ENCODE peak calls at places on chromosomes 11 and 22, in five cellular contexts. X is DND-41; Q is coronary artery; S is CD8-positive, alpha-beta T cell; K is breast epithelium. J is an unnamed sample.

GRCh38 chr11:114821626-114822025 is 143.3 kb downstream of the NXPE2 start:
- DNase-seq in X (no peak), Q (no peak), S (no peak), K (no peak), J (peak; percentile 41)

GRCh38 chr11:82191690-82192089 is 542.0 kb downstream of the FAM181B start:
- DNase-seq in X (no peak), Q (no peak), S (no peak), K (no peak), J (peak; percentile 6)

GRCh38 chr11:120013325-120014250 is 124.3 kb downstream of the TRIM29 start:
- DNase-seq in X (peak; percentile 6), Q (no peak), S (no peak), K (peak; percentile 35), J (peak; percentile 79)

GRCh38 chr11:313787-314547 is at the start of gene IFITM1:
- DNase-seq in X (peak; percentile 80), Q (no peak), S (no peak), K (no peak), J (no peak)

GRCh38 chr11:63920126-63920869 is 3.3 kb upstream of the RCOR2 start:
- DNase-seq in X (no peak), Q (peak; percentile 89), S (no peak), K (no peak), J (peak; percentile 74)

GRCh38 chr11:27234043-27234668 is 128.9 kb downstream of the CCDC34 start:
- DNase-seq in X (no peak), Q (no peak), S (no peak), K (no peak), J (no peak)

GRCh38 chr11:15186146-15186545 is 71.4 kb downstream of the INSC start:
- DNase-seq in X (no peak), Q (no peak), S (no peak), K (no peak), J (no peak)

GRCh38 chr11:4672470-4672869 is 25.2 kb downstream of the OR51E2 start:
- DNase-seq in X (no peak), Q (no peak), S (no peak), K (no peak), J (no peak)

GRCh38 chr11:16607675-16608644 is 130.5 kb upstream of the C11orf58 start:
- DNase-seq in X (no peak), Q (peak; percentile 88), S (no peak), K (no peak), J (no peak)

GRCh38 chr11:113906038-113906437 is 1.4 kb downstream of the HTR3B start:
- DNase-seq in X (no peak), Q (no peak), S (no peak), K (no peak), J (no peak)

GRCh38 chr11:115941481-115941993 is 437.3 kb upstream of the CADM1 start:
- DNase-seq in X (no peak), Q (no peak), S (no peak), K (peak; percentile 74), J (peak; percentile 88)

GRCh38 chr11:4636962-4637661 is at the start of gene OR51D1:
- DNase-seq in X (peak; percentile 61), Q (peak; percentile 82), S (peak; percentile 47), K (peak; percentile 34), J (peak; percentile 62)

GRCh38 chr11:46519351-46519750 is 74.5 kb downstream of the AMBRA1 start:
- DNase-seq in X (no peak), Q (no peak), S (no peak), K (no peak), J (no peak)

GRCh38 chr22:39306456-39307361 is 12.7 kb downstream of the RPL3 start:
- DNase-seq in X (peak; percentile 30), Q (no peak), S (no peak), K (no peak), J (no peak)

GRCh38 chr11:66070604-66071325 is 693 bp downstream of the PACS1 start:
- DNase-seq in X (no peak), Q (peak; percentile 85), S (no peak), K (peak; percentile 52), J (peak; percentile 38)

GRCh38 chr11:66068154-66068821 is 1.8 kb upstream of the PACS1 start:
- DNase-seq in X (peak; percentile 80), Q (no peak), S (peak; percentile 61), K (peak; percentile 51), J (peak; percentile 64)

GRCh38 chr11:66067640-66068039 is 2.4 kb upstream of the PACS1 start:
- DNase-seq in X (no peak), Q (no peak), S (no peak), K (no peak), J (no peak)

GRCh38 chr11:66069715-66070603 is at the start of gene PACS1:
- DNase-seq in X (peak; percentile 84), Q (peak; percentile 86), S (peak; percentile 56), K (peak; percentile 52), J (peak; percentile 82)

GRCh38 chr11:66068923-66069714 is 953 bp upstream of the PACS1 start:
- DNase-seq in X (no peak), Q (no peak), S (no peak), K (peak; percentile 51), J (no peak)
- H3K4me3 ChIP-seq in X (no peak overlapping the region), Q (peak overlapping the region; percentile 94), S (peak overlapping the region; percentile 52), K (peak overlapping the region; percentile 83), J (peak overlapping the region; percentile 63)

DNA sequence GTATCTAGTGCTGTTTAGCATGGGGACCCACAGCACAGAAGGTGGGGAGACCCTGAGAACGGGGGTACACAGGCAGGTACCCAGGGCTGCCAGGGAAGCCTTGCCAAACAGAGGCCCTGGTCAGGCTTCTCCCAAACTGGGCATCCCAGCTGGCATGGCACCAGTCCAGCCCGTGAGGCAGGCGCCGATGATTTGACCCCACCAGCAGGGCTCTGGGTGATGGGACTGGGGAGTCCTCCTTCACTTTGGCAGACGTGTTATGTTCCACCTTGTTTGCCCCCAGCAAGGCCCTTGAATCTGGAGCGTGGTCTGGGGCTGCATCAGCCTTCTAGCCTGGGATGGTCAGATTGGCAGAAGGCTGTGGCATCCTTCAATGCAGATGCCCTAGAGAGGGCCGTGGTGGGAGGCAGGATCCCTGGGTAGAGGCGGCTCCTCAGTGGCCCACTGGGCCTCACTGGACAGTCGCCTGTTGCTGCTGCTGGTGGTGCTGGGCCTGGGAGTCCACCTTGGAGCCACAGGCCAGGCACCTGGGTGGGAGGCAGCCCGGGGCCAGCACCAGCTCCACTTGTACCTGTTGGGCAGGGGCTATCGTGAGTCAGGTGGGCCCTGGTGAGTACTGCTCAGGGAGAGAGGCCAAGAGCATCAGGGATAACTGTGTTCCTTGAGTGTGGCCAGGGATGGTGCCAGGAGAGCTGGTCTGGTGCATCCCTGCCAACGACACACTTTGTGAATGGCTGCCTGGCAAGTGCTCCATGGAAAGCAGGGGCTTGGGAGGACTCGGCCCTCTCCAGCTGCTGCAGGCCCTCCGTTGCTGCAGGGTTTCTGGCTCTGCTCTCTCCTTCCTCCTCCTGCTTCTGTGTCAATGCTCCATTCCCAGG is 3.3 kb downstream of the ADORA2A start:
- DNase-seq in X (no peak), Q (no peak), S (no peak), K (no peak), J (no peak)
- H3K27ac ChIP-seq in X (peak overlapping the region; percentile 95), Q (no peak overlapping the region), S (no peak overlapping the region), K (no peak overlapping the region), J (no peak overlapping the region)

DNA sequence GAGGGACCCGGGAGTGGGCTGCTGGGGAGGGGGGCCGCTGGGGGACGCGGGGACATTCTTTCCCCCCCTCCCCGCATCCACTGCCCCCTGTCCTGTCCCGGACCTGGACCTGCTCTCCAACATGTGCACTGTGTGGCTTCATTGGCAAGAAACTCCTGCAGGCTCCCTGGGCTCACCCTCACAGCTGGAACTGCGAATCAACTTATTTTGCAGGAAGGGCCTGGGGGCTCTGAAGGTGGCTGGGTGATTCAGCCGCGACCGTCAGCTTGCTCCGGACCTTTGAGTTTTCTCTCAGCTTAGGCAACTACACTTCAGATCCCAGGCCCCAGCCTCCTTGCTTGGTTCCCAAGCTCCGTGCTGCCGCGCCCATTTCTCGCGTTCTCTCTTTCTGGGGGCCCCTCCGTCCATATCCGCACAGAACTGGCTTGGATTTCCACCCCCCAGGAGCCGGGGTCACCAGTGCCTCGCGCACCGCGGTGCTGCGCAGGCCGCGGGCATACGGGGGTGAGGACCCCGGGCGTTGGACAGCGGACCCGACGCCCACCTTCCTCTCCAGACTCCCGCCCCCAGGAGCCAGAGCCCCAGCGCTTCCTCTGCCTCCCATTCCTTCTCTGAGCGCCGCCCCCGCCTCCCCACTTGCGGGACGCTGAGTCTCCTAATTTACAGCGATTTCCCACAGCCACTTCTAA is 475 bp upstream of the AHNAK start:
- DNase-seq in X (no peak), Q (no peak), S (no peak), K (peak; percentile 60), J (no peak)
- H3K4me3 ChIP-seq in X (no peak overlapping the region), Q (peak overlapping the region; percentile 99), S (peak overlapping the region; percentile 92), K (peak overlapping the region; percentile 98), J (peak overlapping the region; percentile 51)

GRCh38 chr22:31628969-31629723 is 32.9 kb downstream of the PISD start:
- DNase-seq in X (no peak), Q (no peak), S (no peak), K (no peak), J (no peak)

GRCh38 chr22:31626427-31627150 is 35.4 kb downstream of the PISD start:
- DNase-seq in X (no peak), Q (no peak), S (no peak), K (no peak), J (no peak)

GRCh38 chr22:31627223-31627731 is 34.7 kb downstream of the PISD start:
- DNase-seq in X (no peak), Q (no peak), S (no peak), K (no peak), J (no peak)

GRCh38 chr22:31629741-31630184 is 32.3 kb downstream of the PISD start:
- DNase-seq in X (no peak), Q (no peak), S (no peak), K (no peak), J (no peak)

DNA sequence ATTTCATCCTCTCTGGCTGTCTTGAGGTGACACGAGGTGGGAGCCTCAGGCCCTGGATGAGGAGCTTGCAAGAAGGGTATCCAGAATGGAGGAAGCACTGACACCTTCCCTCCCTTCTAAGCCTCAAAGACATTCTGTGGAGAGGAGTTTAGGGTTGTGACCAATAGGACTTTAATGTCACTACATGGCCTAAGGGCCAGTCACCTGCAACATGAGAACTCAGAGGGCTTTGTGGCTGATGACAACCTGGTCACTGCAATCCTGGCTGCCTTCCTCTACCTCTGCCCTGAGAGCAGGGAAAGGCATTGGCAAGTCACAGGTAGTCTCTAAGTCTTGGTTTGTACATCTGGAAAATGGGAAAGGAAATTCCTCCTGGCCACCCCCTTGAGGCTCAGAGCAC is 33.7 kb downstream of the PISD start:
- DNase-seq in X (no peak), Q (no peak), S (no peak), K (no peak), J (no peak)
- H3K27ac ChIP-seq in X (peak overlapping the region; percentile 35), Q (no peak overlapping the region), S (peak overlapping the region; percentile 85), K (no peak overlapping the region), J (peak overlapping the region; percentile 43)

GRCh38 chr11:68039526-68040086 is 781 bp downstream of the TCIRG1 start:
- DNase-seq in X (no peak), Q (no peak), S (no peak), K (no peak), J (no peak)
- H3K4me3 ChIP-seq in X (no peak overlapping the region), Q (peak overlapping the region; percentile 83), S (peak overlapping the region; percentile 90), K (peak overlapping the region; percentile 79), J (peak overlapping the region; percentile 55)

DNA sequence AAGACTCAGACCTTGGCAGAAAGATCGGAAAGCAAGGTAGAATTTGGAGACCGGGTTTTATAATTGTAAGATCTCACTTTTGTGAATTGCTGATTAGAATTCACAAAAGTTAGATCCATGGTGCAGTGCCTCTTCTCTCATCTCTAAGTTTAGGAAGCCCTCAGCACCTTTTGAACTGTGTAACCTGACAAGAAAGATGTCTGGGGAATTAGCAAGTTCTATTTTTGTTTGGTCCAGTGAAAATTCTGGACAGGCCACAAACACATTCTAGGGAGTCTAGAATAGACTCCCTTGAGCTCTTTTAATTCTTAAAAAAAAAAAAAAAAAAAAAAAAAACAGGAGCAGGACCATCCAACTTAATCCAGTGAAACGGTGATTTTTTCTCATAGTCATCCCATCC is 66.1 kb downstream of the CECR2 start:
- DNase-seq in X (no peak), Q (no peak), S (no peak), K (no peak), J (no peak)
- H3K27ac ChIP-seq in X (no peak overlapping the region), Q (no peak overlapping the region), S (no peak overlapping the region), K (no peak overlapping the region), J (peak overlapping the region; percentile 90)